ENCODE peak calls at places on chromosome 10, in ten cellular contexts. P is amniotic epithelial cell; V is body of pancreas; B is HFF-Myc; Y is BJ; X is ELR; C is activated naive CD4-positive, alpha-beta T cell treated with Interleukin-2 at 50 U/mL for 16 hours; N is NCI-H2171 treated with DMSO at 0.1 percent for 48 hours; F is DMS153; K is HEK293T. E is an unnamed sample.

GRCh38 chr10:58044072-58044471 is 223.6 kb downstream of the IPMK start:
- DNase-seq in P (peak), V (no peak), B (peak), Y (peak), X (peak), C (no peak), N (no peak), F (no peak), K (no peak), E (no peak)

GRCh38 chr10:110357252-110357780 is 52.6 kb upstream of the SMNDC1 start:
- DNase-seq in P (peak), V (no peak), B (peak), Y (peak), X (peak), C (peak), N (no peak), F (no peak), K (no peak), E (peak)

GRCh38 chr10:128994598-128995143 is 472.4 kb upstream of the MGMT start:
- DNase-seq in P (no peak), V (no peak), B (no peak), Y (no peak), X (no peak), C (no peak), N (no peak), F (no peak), K (no peak), E (no peak)

GRCh38 chr10:60114765-60115586 is 208.6 kb upstream of the CCDC6 start:
- DNase-seq in P (peak), V (peak), B (peak), Y (peak), X (peak), C (no peak), N (no peak), F (no peak), K (peak), E (peak)

GRCh38 chr10:48818861-48819490 is 120.7 kb downstream of the LRRC18 start:
- DNase-seq in P (no peak), V (no peak), B (no peak), Y (no peak), X (no peak), C (no peak), N (no peak), F (no peak), K (no peak), E (no peak)

GRCh38 chr10:32795598-32796183 is 162.3 kb downstream of the ITGB1 start:
- DNase-seq in P (peak), V (no peak), B (peak), Y (no peak), X (peak), C (peak), N (peak), F (no peak), K (peak), E (peak)

GRCh38 chr10:50416181-50416824 is 165.0 kb upstream of the ASAH2 start:
- DNase-seq in P (no peak), V (no peak), B (no peak), Y (no peak), X (peak), C (no peak), N (no peak), F (no peak), K (no peak), E (peak)

GRCh38 chr10:49538381-49539319 is at the start of gene ERCC6:
- DNase-seq in P (peak), V (peak), B (peak), Y (peak), X (peak), C (peak), N (peak), F (peak), K (peak), E (peak)

GRCh38 chr10:17026686-17027485 is 102.7 kb downstream of the CUBN start:
- DNase-seq in P (no peak), V (no peak), B (no peak), Y (no peak), X (peak), C (peak), N (no peak), F (no peak), K (no peak), E (no peak)

GRCh38 chr10:5243521-5243987 is 46.9 kb downstream of the AKR1C4 start:
- DNase-seq in P (no peak), V (no peak), B (no peak), Y (no peak), X (no peak), C (no peak), N (no peak), F (no peak), K (no peak), E (peak)

GRCh38 chr10:110340821-110341220 is 36.1 kb upstream of the SMNDC1 start:
- DNase-seq in P (no peak), V (no peak), B (no peak), Y (no peak), X (no peak), C (no peak), N (no peak), F (no peak), K (no peak), E (no peak)

GRCh38 chr10:77305650-77306632 is 331.7 kb downstream of the KCNMA1 start:
- DNase-seq in P (no peak), V (no peak), B (no peak), Y (no peak), X (peak), C (no peak), N (no peak), F (no peak), K (no peak), E (no peak)

GRCh38 chr10:71339796-71340589 is 20.9 kb downstream of the SLC29A3 start:
- DNase-seq in P (no peak), V (no peak), B (no peak), Y (no peak), X (peak), C (no peak), N (no peak), F (no peak), K (no peak), E (no peak)

GRCh38 chr10:28652101-28652500 is 25.2 kb upstream of the BAMBI start:
- DNase-seq in P (no peak), V (no peak), B (no peak), Y (no peak), X (no peak), C (no peak), N (no peak), F (no peak), K (no peak), E (peak)

GRCh38 chr10:66604195-66604594 is 321.6 kb upstream of the LRRTM3 start:
- DNase-seq in P (no peak), V (no peak), B (no peak), Y (no peak), X (no peak), C (no peak), N (no peak), F (no peak), K (no peak), E (no peak)

GRCh38 chr10:130929422-130930325 is 381.8 kb downstream of the TCERG1L start:
- DNase-seq in P (no peak), V (no peak), B (no peak), Y (no peak), X (no peak), C (no peak), N (no peak), F (peak), K (no peak), E (no peak)

GRCh38 chr10:82865366-82865765 is 990.4 kb downstream of the NRG3 start:
- DNase-seq in P (no peak), V (no peak), B (no peak), Y (no peak), X (no peak), C (no peak), N (no peak), F (no peak), K (no peak), E (no peak)

GRCh38 chr10:15794569-15794968 is 65.7 kb downstream of the MINDY3 start:
- DNase-seq in P (no peak), V (no peak), B (no peak), Y (no peak), X (no peak), C (no peak), N (no peak), F (no peak), K (no peak), E (no peak)

GRCh38 chr10:29994833-29995232 is 64.6 kb downstream of the JCAD start:
- DNase-seq in P (no peak), V (no peak), B (no peak), Y (no peak), X (no peak), C (no peak), N (no peak), F (no peak), K (no peak), E (no peak)

GRCh38 chr10:20059084-20059835 is 243.0 kb downstream of the PLXDC2 start:
- DNase-seq in P (peak), V (no peak), B (no peak), Y (no peak), X (no peak), C (no peak), N (no peak), F (no peak), K (no peak), E (peak)

E was measured in left kidney.